ENCODE peak calls at places on chromosomes 12 and 14, in six cellular contexts. U is cardiac muscle cell; C is coronary artery; K is hippocampal formation; L is kidney tubule cell; Q is CD8-positive, alpha-beta T cell. Y is an unnamed sample.

GRCh38 chr14:73188501-73188903 is 48.8 kb upstream of the PAPLN start:
- DNase-seq in Q (no peak), K (no peak), U (peak; percentile 61), C (no peak), L (peak; percentile 65), Y (no peak)

GRCh38 chr12:80702889-80703605 is 4.4 kb upstream of the MYF6 start:
- DNase-seq in C (no peak), K (no peak), L (peak; percentile 84), U (peak; percentile 67), Q (no peak), Y (no peak)

GRCh38 chr12:115400011-115400410 is 716.0 kb upstream of the TBX3 start:
- DNase-seq in K (no peak), U (no peak), C (no peak), L (no peak), Q (no peak), Y (no peak)

GRCh38 chr12:121489874-121490273 is 90.0 kb downstream of the RNF34 start:
- DNase-seq in C (no peak), K (no peak), U (no peak), L (no peak), Q (no peak), Y (no peak)

GRCh38 chr14:85601246-85601645 is 71.3 kb downstream of the FLRT2 start:
- DNase-seq in U (no peak), Q (no peak), L (no peak), C (no peak), K (no peak), Y (no peak)

GRCh38 chr12:43776498-43776897 is 17.7 kb downstream of the IRAK4 start:
- DNase-seq in K (no peak), L (peak; percentile 15), Q (no peak), U (peak; percentile 47), C (no peak), Y (no peak)

GRCh38 chr12:120358412-120359158 is 10.4 kb downstream of the MSI1 start:
- DNase-seq in K (no peak), Q (no peak), L (no peak), U (no peak), C (no peak), Y (no peak)

GRCh38 chr12:32819424-32819823 is 63.7 kb upstream of the YARS2 start:
- DNase-seq in L (no peak), Q (no peak), C (no peak), U (no peak), K (no peak), Y (no peak)

GRCh38 chr14:101587403-101587998 is 26.2 kb downstream of the DIO3 start:
- DNase-seq in U (no peak), L (no peak), C (peak; percentile 29), Q (no peak), K (no peak), Y (no peak)

GRCh38 chr12:49980501-49981158 is 7.9 kb downstream of the AQP6 start:
- DNase-seq in C (no peak), Q (no peak), K (no peak), U (no peak), L (no peak), Y (no peak)

GRCh38 chr14:56787530-56787929 is 22.7 kb downstream of the OTX2 start:
- DNase-seq in C (no peak), U (no peak), K (no peak), L (no peak), Q (no peak), Y (no peak)

GRCh38 chr12:69065804-69066203 is 132.8 kb upstream of the CPM start:
- DNase-seq in L (peak; percentile 41), U (no peak), K (no peak), Q (no peak), C (no peak), Y (no peak)

GRCh38 chr12:65776994-65777393 is 47.3 kb upstream of the HMGA2 start:
- DNase-seq in L (no peak), C (no peak), Q (no peak), U (no peak), K (no peak), Y (no peak)

GRCh38 chr12:75938189-75938588 is 93.4 kb downstream of the PHLDA1 start:
- DNase-seq in K (no peak), L (no peak), Q (no peak), C (no peak), U (no peak), Y (no peak)

GRCh38 chr12:43937947-43938346 is 102.1 kb downstream of the TMEM117 start:
- DNase-seq in L (no peak), K (no peak), C (no peak), U (peak; percentile 22), Q (no peak), Y (no peak)